ENCODE peak calls at places on chromosome 21, in six cellular contexts. W, Y, X, K, L and O are unnamed samples.

GRCh38 chr21:28883931-28884330 is 108.7 kb downstream of the LTN1 start:
- DNase-seq in W (no peak), Y (no peak), X (no peak), K (no peak), L (no peak), O (no peak)

GRCh38 chr21:41610042-41610839 is 102.3 kb upstream of the TMPRSS2 start:
- DNase-seq in W (peak), Y (peak), X (peak), K (peak), L (peak), O (peak)

GRCh38 chr21:14736162-14736561 is 190.0 kb upstream of the SAMSN1 start:
- DNase-seq in W (no peak), Y (no peak), X (peak), K (no peak), L (no peak), O (no peak)

GRCh38 chr21:38506606-38507331 is 8.5 kb upstream of the ERG start:
- DNase-seq in W (peak), Y (no peak), X (no peak), K (no peak), L (no peak), O (no peak)

GRCh38 chr21:17780539-17780938 is 38.6 kb downstream of the C21orf91 start:
- DNase-seq in W (peak), Y (no peak), X (peak), K (no peak), L (no peak), O (no peak)

GRCh38 chr21:33028759-33029511 is 3.2 kb downstream of the OLIG2 start:
- DNase-seq in W (peak), Y (no peak), X (peak), K (no peak), L (no peak), O (peak)

GRCh38 chr21:35697321-35697808 is 363.0 kb downstream of the SETD4 start:
- DNase-seq in W (no peak), Y (no peak), X (peak), K (no peak), L (no peak), O (peak)

GRCh38 chr21:39263372-39263771 is 50.1 kb downstream of the BRWD1 start:
- DNase-seq in W (no peak), Y (peak), X (no peak), K (peak), L (no peak), O (peak)

GRCh38 chr21:39441502-39442475 is 3.8 kb downstream of the LCA5L start:
- DNase-seq in W (peak), Y (peak), X (peak), K (peak), L (peak), O (peak)

GRCh38 chr21:31845151-31845550 is 27.7 kb upstream of the HUNK start:
- DNase-seq in W (no peak), Y (no peak), X (no peak), K (no peak), L (no peak), O (no peak)

GRCh38 chr21:39444406-39445145 is 1.0 kb downstream of the LCA5L start:
- DNase-seq in W (peak), Y (no peak), X (no peak), K (peak), L (peak), O (peak)

GRCh38 chr21:33025106-33025470 is 647 bp upstream of the OLIG2 start:
- DNase-seq in W (peak), Y (no peak), X (no peak), K (no peak), L (peak), O (no peak)

GRCh38 chr21:20031807-20032206 is 966.4 kb upstream of the NCAM2 start:
- DNase-seq in W (no peak), Y (no peak), X (no peak), K (no peak), L (no peak), O (no peak)

GRCh38 chr21:25571726-25572121 is 35.6 kb downstream of the MRPL39 start:
- DNase-seq in W (no peak), Y (no peak), X (no peak), K (no peak), L (no peak), O (no peak)

GRCh38 chr21:23452384-23453083 is 2154.7 kb downstream of the MRPL39 start:
- DNase-seq in W (peak), Y (no peak), X (peak), K (peak), L (no peak), O (no peak)

GRCh38 chr21:42279888-42280287 is 35.3 kb downstream of the TFF3 start:
- DNase-seq in W (no peak), Y (no peak), X (no peak), K (no peak), L (no peak), O (no peak)

GRCh38 chr21:31888936-31889371 is 16.1 kb downstream of the HUNK start:
- DNase-seq in W (peak), Y (no peak), X (no peak), K (peak), L (peak), O (peak)

GRCh38 chr21:16330340-16331319 is 600.8 kb downstream of the USP25 start:
- DNase-seq in W (peak), Y (peak), X (peak), K (peak), L (peak), O (peak)

GRCh38 chr21:31772674-31773555 is 41.0 kb upstream of the SCAF4 start:
- DNase-seq in W (no peak), Y (no peak), X (peak), K (no peak), L (no peak), O (no peak)

GRCh38 chr21:39847877-39848276 is 19.4 kb upstream of the PCP4 start:
- DNase-seq in W (no peak), Y (no peak), X (no peak), K (no peak), L (no peak), O (no peak)

GRCh38 chr21:35658242-35658641 is 402.1 kb downstream of the SETD4 start:
- DNase-seq in W (no peak), Y (no peak), X (no peak), K (peak), L (no peak), O (peak)

GRCh38 chr21:42537106-42537742 is 23.6 kb downstream of the SLC37A1 start:
- DNase-seq in W (peak), Y (no peak), X (peak), K (peak), L (no peak), O (peak)

GRCh38 chr21:33299181-33299752 is 25.5 kb upstream of the IFNAR1 start:
- DNase-seq in W (no peak), Y (no peak), X (peak), K (peak), L (no peak), O (no peak)

GRCh38 chr21:26717146-26717739 is 128.0 kb downstream of the ADAMTS1 start:
- DNase-seq in W (no peak), Y (no peak), X (peak), K (peak), L (peak), O (peak)

GRCh38 chr21:38661296-38662223 is 144.2 kb upstream of the ETS2 start:
- DNase-seq in W (peak), Y (no peak), X (no peak), K (no peak), L (peak), O (peak)

GRCh38 chr21:33025471-33026298 is at the start of gene OLIG2:
- DNase-seq in W (peak), Y (no peak), X (peak), K (no peak), L (peak), O (no peak)

GRCh38 chr21:42781150-42781980 is 98.0 kb downstream of the WDR4 start:
- DNase-seq in W (peak), Y (no peak), X (no peak), K (peak), L (peak), O (peak)

GRCh38 chr21:41250519-41250918 is 66.1 kb upstream of the FAM3B start:
- DNase-seq in W (no peak), Y (no peak), X (no peak), K (peak), L (no peak), O (peak)

GRCh38 chr21:34788879-34789278 is 120.1 kb downstream of the CLIC6 start:
- DNase-seq in W (no peak), Y (no peak), X (no peak), K (no peak), L (no peak), O (no peak)

GRCh38 chr21:32253215-32253641 is 25.6 kb downstream of the MIS18A start:
- DNase-seq in W (no peak), Y (no peak), X (no peak), K (no peak), L (peak), O (peak)

GRCh38 chr21:15669247-15669646 is 60.5 kb upstream of the USP25 start:
- DNase-seq in W (no peak), Y (no peak), X (no peak), K (no peak), L (no peak), O (peak)

GRCh38 chr21:14880922-14881321 is 183.9 kb downstream of the NRIP1 start:
- DNase-seq in W (no peak), Y (no peak), X (no peak), K (peak), L (no peak), O (peak)

GRCh38 chr21:27564684-27565280 is 597.9 kb upstream of the ADAMTS5 start:
- DNase-seq in W (peak), Y (no peak), X (peak), K (peak), L (peak), O (peak)

GRCh38 chr21:41567901-41568510 is 60.0 kb upstream of the TMPRSS2 start:
- DNase-seq in W (no peak), Y (no peak), X (peak), K (no peak), L (no peak), O (no peak)

GRCh38 chr21:41783476-41784150 is 16.8 kb upstream of the RIPK4 start:
- DNase-seq in W (no peak), Y (peak), X (no peak), K (peak), L (no peak), O (peak)

GRCh38 chr21:43865471-43866181 is 603 bp downstream of the AGPAT3 start:
- DNase-seq in W (peak), Y (no peak), X (peak), K (peak), L (peak), O (peak)
- TF ChIP-seq EZH2phosphoT487 in W (peak), Y (no peak), X (no peak), K (no peak), L (no peak), O (no peak)

GRCh38 chr21:45412491-45412890 is 7.5 kb downstream of the COL18A1 start:
- DNase-seq in W (no peak), Y (no peak), X (no peak), K (no peak), L (no peak), O (no peak)

GRCh38 chr21:45412909-45413581 is 8.1 kb downstream of the COL18A1 start:
- DNase-seq in W (peak), Y (no peak), X (no peak), K (no peak), L (no peak), O (no peak)

GRCh38 chr21:45410151-45410864 is 5.3 kb downstream of the COL18A1 start:
- DNase-seq in W (no peak), Y (no peak), X (no peak), K (no peak), L (no peak), O (no peak)

GRCh38 chr21:45410865-45411809 is 6.2 kb downstream of the COL18A1 start:
- DNase-seq in W (no peak), Y (no peak), X (no peak), K (no peak), L (no peak), O (no peak)

GRCh38 chr21:45411810-45412206 is 6.8 kb downstream of the COL18A1 start:
- DNase-seq in W (no peak), Y (no peak), X (no peak), K (no peak), L (no peak), O (no peak)
- H3K27ac ChIP-seq in W (no peak), Y (no peak), X (no peak), K (no peak), L (no peak), O (no peak)

GRCh38 chr21:37075214-37075770 is 2.2 kb downstream of the TTC3 start:
- DNase-seq in W (no peak), Y (no peak), X (no peak), K (no peak), L (no peak), O (no peak)
- H3K9ac ChIP-seq in W (no peak), Y (no peak), X (no peak), K (peak), L (no peak), O (peak)

GRCh38 chr21:45974073-45975016 is 7.2 kb upstream of the COL6A1 start:
- DNase-seq in W (peak), Y (peak), X (no peak), K (peak), L (peak), O (peak)
- TF ChIP-seq EZH2phosphoT487 in W (peak), Y (no peak), X (no peak), K (no peak), L (no peak), O (no peak)